ENCODE peak calls at places on chromosomes 5 and 9, in four cellular contexts. Q is Peyer's patch, V is RWPE1, C is ovary. R is an unnamed sample.

GRCh38 chr9:30697958-30698357 is 1686.5 kb upstream of the ACO1 start:
- DNase-seq in V (peak; percentile 57), C (no peak), Q (no peak), R (no peak)

GRCh38 chr5:126044931-126045565 is 378.2 kb upstream of the GRAMD2B start:
- DNase-seq in V (no peak), C (no peak), Q (no peak), R (no peak)

GRCh38 chr5:10576790-10577189 is 12.9 kb downstream of the ANKRD33B start:
- DNase-seq in C (no peak), V (no peak), Q (no peak), R (no peak)

GRCh38 chr5:137022043-137022442 is 477.1 kb downstream of the SPOCK1 start:
- DNase-seq in C (no peak), Q (no peak), V (no peak), R (no peak)

GRCh38 chr5:43231977-43232376 is 40.0 kb downstream of the NIM1K start:
- DNase-seq in Q (no peak), C (no peak), V (no peak), R (no peak)

GRCh38 chr5:132771559-132771998 is 5.5 kb downstream of the SEPTIN8 start:
- DNase-seq in C (peak; percentile 43), V (no peak), Q (no peak), R (no peak)

GRCh38 chr5:56670916-56671315 is 144.4 kb upstream of the MAP3K1 start:
- DNase-seq in Q (no peak), V (no peak), C (no peak), R (no peak)

GRCh38 chr9:89277454-89277853 is 33.5 kb upstream of the CKS2 start:
- DNase-seq in C (no peak), Q (no peak), V (no peak), R (no peak)

GRCh38 chr9:126561582-126561981 is 52.1 kb upstream of the LMX1B start:
- DNase-seq in V (no peak), Q (no peak), C (no peak), R (no peak)

GRCh38 chr5:126139773-126140172 is 283.4 kb upstream of the GRAMD2B start:
- DNase-seq in V (no peak), Q (no peak), C (no peak), R (no peak)

GRCh38 chr5:40497573-40497972 is 182.1 kb upstream of the PTGER4 start:
- DNase-seq in V (peak; percentile 24), Q (no peak), C (no peak), R (no peak)

GRCh38 chr5:68582284-68582683 is 366.7 kb downstream of the PIK3R1 start:
- DNase-seq in C (no peak), V (no peak), Q (no peak), R (no peak)

GRCh38 chr5:40052812-40053211 is 626.9 kb upstream of the PTGER4 start:
- DNase-seq in Q (no peak), V (peak; percentile 55), C (no peak), R (no peak)

GRCh38 chr9:135701067-135701967 is 668 bp upstream of the KCNT1 start:
- DNase-seq in V (no peak), C (peak; percentile 34), Q (no peak), R (no peak)

GRCh38 chr9:78691531-78691930 is 394.6 kb downstream of the PSAT1 start:
- DNase-seq in Q (no peak), V (no peak), C (no peak), R (no peak)

GRCh38 chr5:95884511-95884910 is 62.0 kb upstream of the GLRX start:
- DNase-seq in V (no peak), Q (no peak), C (no peak), R (no peak)

GRCh38 chr5:57221049-57221568 is 47.2 kb downstream of the GPBP1 start:
- DNase-seq in V (peak; percentile 57), C (no peak), Q (no peak), R (no peak)

GRCh38 chr9:135083831-135084230 is 3.6 kb upstream of the OLFM1 start:
- DNase-seq in V (no peak), Q (peak; percentile 34), C (no peak), R (no peak)

GRCh38 chr5:17436766-17437221 is 61.2 kb upstream of the TAF11L2 start:
- DNase-seq in V (no peak), Q (no peak), C (no peak), R (no peak)

GRCh38 chr9:73183917-73184861 is 32.5 kb downstream of the ANXA1 start:
- DNase-seq in V (peak; percentile 30), Q (no peak), C (no peak), R (no peak)

GRCh38 chr5:132486318-132487094 is 4.1 kb downstream of the IRF1 start:
- DNase-seq in Q (peak; percentile 46), C (no peak), V (no peak), R (no peak)

GRCh38 chr9:135727257-135727875 is 25.4 kb downstream of the KCNT1 start:
- DNase-seq in C (no peak), Q (no peak), V (no peak), R (no peak)

GRCh38 chr5:159737263-159737662 is 179.0 kb upstream of the ADRA1B start:
- DNase-seq in C (no peak), Q (no peak), V (no peak), R (no peak)

GRCh38 chr5:156186760-156187159 is 140.2 kb upstream of the SGCD start:
- DNase-seq in Q (no peak), V (no peak), C (no peak), R (no peak)

GRCh38 chr5:56814361-56814962 is 887 bp upstream of the MAP3K1 start:
- DNase-seq in C (peak; percentile 35), Q (peak; percentile 70), V (peak; percentile 15), R (peak; percentile 61)

GRCh38 chr9:20382460-20383071 is 239.7 kb downstream of the MLLT3 start:
- DNase-seq in C (no peak), Q (no peak), V (no peak), R (no peak)

GRCh38 chr9:93599571-93600403 is 23.4 kb downstream of the PHF2 start:
- DNase-seq in V (no peak), Q (no peak), C (no peak), R (no peak)

GRCh38 chr5:136814621-136815378 is 449.5 kb upstream of the TRPC7 start:
- DNase-seq in C (no peak), Q (no peak), V (no peak), R (no peak)

GRCh38 chr5:141564216-141564692 is 54.5 kb downstream of the DIAPH1 start:
- DNase-seq in Q (no peak), C (peak; percentile 69), V (peak; percentile 80), R (peak; percentile 73)

GRCh38 chr9:86062845-86063693 is 36.3 kb downstream of the GOLM1 start:
- DNase-seq in Q (peak; percentile 59), C (no peak), V (no peak), R (no peak)

GRCh38 chr9:69877852-69878507 is 57.4 kb downstream of the CFAP95 start:
- DNase-seq in Q (no peak), C (no peak), V (peak; percentile 60), R (no peak)

GRCh38 chr5:33166971-33167370 is 273.8 kb upstream of the TARS1 start:
- DNase-seq in C (no peak), Q (no peak), V (no peak), R (no peak)

GRCh38 chr5:115433918-115434317 is 110.7 kb downstream of the FEM1C start:
- DNase-seq in V (no peak), Q (no peak), C (no peak), R (no peak)

GRCh38 chr9:107693620-107694326 is 204.2 kb upstream of the KLF4 start:
- DNase-seq in C (no peak), V (no peak), Q (no peak), R (no peak)

DNA sequence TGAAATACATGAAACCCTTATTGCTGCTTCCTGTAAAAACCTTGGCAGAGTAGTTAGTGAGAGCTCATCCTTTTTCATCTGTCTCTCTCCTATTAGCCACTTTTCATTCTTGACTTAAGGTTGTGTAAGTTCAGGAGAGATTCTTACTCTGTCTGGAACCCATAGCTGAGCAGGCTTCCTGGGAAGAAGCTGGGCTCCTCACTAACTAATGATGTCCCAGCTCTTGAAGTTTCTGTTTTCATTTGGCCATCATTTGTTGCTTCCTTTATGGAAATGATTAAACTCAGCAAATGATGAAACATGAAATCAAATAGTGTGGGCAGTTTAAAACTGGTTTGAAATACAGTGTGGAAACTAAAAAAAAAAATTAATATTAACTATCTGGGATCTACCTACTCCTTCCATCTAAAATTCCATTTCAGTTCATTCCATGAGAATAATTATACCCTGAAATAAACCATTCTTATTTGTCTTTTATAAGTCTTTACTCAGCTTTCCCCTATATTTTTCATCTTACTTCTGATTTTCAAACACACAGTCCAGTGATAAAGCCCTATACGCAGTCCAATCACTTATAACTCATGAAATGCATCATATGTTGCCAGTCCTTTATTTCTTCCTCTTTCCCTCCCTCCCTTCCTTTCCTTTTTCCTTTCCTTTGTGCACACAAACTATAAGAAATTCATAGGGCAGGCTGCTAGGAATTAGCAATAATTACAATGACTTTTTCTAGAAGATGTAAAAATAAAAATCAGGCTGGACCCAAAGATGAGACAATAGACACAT is 58.6 kb upstream of the RPS23 start:
- DNase-seq in V (no peak), Q (no peak), C (no peak), R (no peak)
- TF ChIP-seq CTCF in V (no peak), Q (no peak), C (no peak), R (no peak)

GRCh38 chr9:98709968-98710965 is 1.5 kb upstream of the GABBR2 start:
- DNase-seq in V (peak; percentile 50), C (no peak), Q (no peak), R (no peak)
- TF ChIP-seq CTCF in V (no peak), C (no peak), Q (no peak), R (no peak)

GRCh38 chr5:175848676-175849075 is 22.7 kb upstream of the CPLX2 start:
- DNase-seq in C (no peak), Q (no peak), V (no peak), R (no peak)

GRCh38 chr5:175847061-175847460 is 24.3 kb upstream of the CPLX2 start:
- DNase-seq in V (no peak), C (no peak), Q (no peak), R (no peak)

GRCh38 chr5:175846332-175846731 is 25.0 kb upstream of the CPLX2 start:
- DNase-seq in C (no peak), V (no peak), Q (no peak), R (no peak)

GRCh38 chr5:175849153-175849552 is 22.2 kb upstream of the CPLX2 start:
- DNase-seq in V (no peak), C (no peak), Q (no peak), R (no peak)

DNA sequence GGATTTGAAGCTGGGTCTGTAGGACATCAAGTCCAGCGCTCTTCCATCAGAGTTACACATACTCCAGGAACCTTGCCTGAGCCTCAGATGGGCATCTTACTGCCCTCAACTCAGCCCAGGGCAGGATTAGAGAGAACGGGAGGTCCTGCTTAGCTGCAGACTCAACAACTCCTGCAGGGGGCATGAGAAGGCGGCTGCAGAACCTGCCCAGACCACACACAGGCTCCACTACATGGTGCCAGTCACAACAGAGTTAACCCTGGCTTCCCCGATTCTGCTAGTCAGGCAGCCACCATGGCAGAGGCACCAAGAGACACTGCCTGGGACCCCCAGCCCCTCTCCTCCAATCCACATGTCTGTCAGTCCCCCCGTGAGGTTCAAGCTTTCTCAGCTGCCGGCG is 23.9 kb upstream of the CPLX2 start:
- DNase-seq in V (no peak), C (no peak), Q (no peak), R (no peak)
- TF ChIP-seq CTCF in V (no peak), C (no peak), Q (no peak), R (peak; percentile 15)

DNA sequence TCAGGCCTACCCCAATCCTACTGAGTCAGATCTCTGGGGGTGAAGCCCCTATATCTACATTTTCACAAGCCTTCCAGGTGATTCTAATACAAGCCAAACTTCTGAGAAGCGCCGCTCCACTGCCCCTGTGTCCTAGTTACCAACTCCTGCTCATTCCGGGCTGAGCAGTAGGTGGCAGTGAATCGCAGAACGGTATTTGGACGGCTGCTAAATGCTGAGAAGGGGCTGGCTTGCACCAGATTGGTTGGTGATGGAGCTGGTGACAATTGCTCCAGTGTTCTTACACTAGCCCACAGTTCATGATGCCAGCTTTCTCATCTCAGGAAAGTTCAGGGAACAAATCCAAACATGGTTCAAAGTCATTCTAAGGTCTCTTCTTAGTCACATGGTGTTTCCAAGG is 31.1 kb upstream of the FGF1 start:
- DNase-seq in Q (no peak), C (no peak), V (no peak), R (no peak)
- TF ChIP-seq CTCF in Q (no peak), C (no peak), V (no peak), R (no peak)